ENCODE peak calls at places on chromosomes 13 and 19, in seven cellular contexts. A, S, F, X, W, J and H are unnamed samples.

GRCh38 chr13:113635709-113636108 is 22.3 kb downstream of the ATP4B start:
- DNase-seq in A (no peak), S (no peak), F (no peak), X (no peak), W (no peak), J (no peak), H (no peak)

GRCh38 chr19:41995959-41996797 is 2.1 kb upstream of the ATP1A3 start:
- DNase-seq in A (no peak), S (no peak), F (no peak), X (no peak), W (no peak), J (peak; percentile 40), H (peak; percentile 80)

GRCh38 chr19:29431332-29431731 is 94.5 kb upstream of the VSTM2B start:
- DNase-seq in A (peak; percentile 35), S (no peak), F (no peak), X (no peak), W (no peak), J (no peak), H (no peak)

GRCh38 chr13:113550453-113550852 is 34.1 kb upstream of the TFDP1 start:
- DNase-seq in A (peak; percentile 74), S (no peak), F (no peak), X (no peak), W (no peak), J (no peak), H (peak; percentile 7)

GRCh38 chr19:15846923-15847322 is 31.5 kb upstream of the OR10H1 start:
- DNase-seq in A (no peak), S (no peak), F (no peak), X (no peak), W (no peak), J (no peak), H (no peak)

GRCh38 chr19:42634409-42635232 is 39.9 kb upstream of the CEACAM8 start:
- DNase-seq in A (peak; percentile 14), S (peak; percentile 58), F (peak; percentile 81), X (no peak), W (no peak), J (peak; percentile 68), H (peak; percentile 29)

GRCh38 chr19:45045671-45046353 is 7.0 kb downstream of the CLASRP start:
- DNase-seq in A (no peak), S (no peak), F (no peak), X (no peak), W (no peak), J (no peak), H (no peak)

GRCh38 chr19:7783991-7784421 is 21.0 kb downstream of the CLEC4M start:
- DNase-seq in A (no peak), S (peak; percentile 43), F (peak; percentile 50), X (no peak), W (no peak), J (peak; percentile 67), H (no peak)

GRCh38 chr19:38912600-38913514 is 871 bp upstream of the CCER2 start:
- DNase-seq in A (no peak), S (no peak), F (no peak), X (no peak), W (no peak), J (no peak), H (no peak)

GRCh38 chr13:22736084-22736767 is 444.6 kb upstream of the SGCG start:
- DNase-seq in A (no peak), S (no peak), F (no peak), X (no peak), W (no peak), J (no peak), H (no peak)

GRCh38 chr19:35144600-35145436 is 1.8 kb downstream of the FXYD7 start:
- DNase-seq in A (no peak), S (no peak), F (peak; percentile 93), X (no peak), W (no peak), J (no peak), H (peak; percentile 21)

GRCh38 chr13:109224033-109224432 is 562.4 kb downstream of the IRS2 start:
- DNase-seq in A (no peak), S (no peak), F (no peak), X (no peak), W (no peak), J (no peak), H (no peak)